ENCODE peak calls at places on chromosomes 12 and 14, in nine cellular contexts. R, P, V, Q, X, M, D, C and Y are unnamed samples.

GRCh38 chr14:75566752-75567151 is 11.7 kb upstream of the FLVCR2 start:
- DNase-seq in R (no peak), P (no peak), V (no peak), Q (no peak), X (no peak), M (no peak), D (no peak), C (no peak), Y (no peak)

GRCh38 chr14:103444837-103445524 is 59.8 kb downstream of the MARK3 start:
- DNase-seq in R (no peak), P (no peak), V (no peak), Q (no peak), X (no peak), M (no peak), D (no peak), C (no peak), Y (peak; percentile 93)

GRCh38 chr12:82659343-82660207 is 27.1 kb upstream of the TMTC2 start:
- DNase-seq in R (no peak), P (no peak), V (no peak), Q (no peak), X (no peak), M (no peak), D (no peak), C (no peak), Y (no peak)

GRCh38 chr12:91106283-91106682 is 5.0 kb downstream of the LUM start:
- DNase-seq in R (no peak), P (no peak), V (no peak), Q (no peak), X (no peak), M (no peak), D (no peak), C (no peak), Y (no peak)

GRCh38 chr14:79781882-79782281 is 429.4 kb downstream of the DIO2 start:
- DNase-seq in R (no peak), P (no peak), V (no peak), Q (no peak), X (peak; percentile 76), M (no peak), D (no peak), C (no peak), Y (no peak)

GRCh38 chr12:102407776-102408486 is 72.4 kb downstream of the IGF1 start:
- DNase-seq in R (no peak), P (no peak), V (no peak), Q (no peak), X (peak; percentile 37), M (no peak), D (no peak), C (no peak), Y (no peak)

GRCh38 chr12:118060301-118061010 is 523 bp downstream of the WSB2 start:
- DNase-seq in R (peak; percentile 62), P (peak; percentile 53), V (peak; percentile 64), Q (no peak), X (peak; percentile 69), M (no peak), D (peak; percentile 62), C (peak; percentile 67), Y (no peak)

GRCh38 chr14:54683882-54684794 is 117.2 kb downstream of the SAMD4A start:
- DNase-seq in R (peak; percentile 75), P (no peak), V (no peak), Q (no peak), X (peak; percentile 64), M (peak; percentile 85), D (peak; percentile 15), C (no peak), Y (peak; percentile 79)

GRCh38 chr12:2453076-2453806 is 341.5 kb upstream of the FKBP4 start:
- DNase-seq in R (no peak), P (no peak), V (no peak), Q (no peak), X (no peak), M (no peak), D (no peak), C (no peak), Y (no peak)

GRCh38 chr12:118359541-118359915 is 13.2 kb downstream of the TAOK3 start:
- DNase-seq in R (no peak), P (no peak), V (no peak), Q (no peak), X (no peak), M (no peak), D (no peak), C (no peak), Y (no peak)

GRCh38 chr14:34766060-34766459 is 51.7 kb upstream of the CFL2 start:
- DNase-seq in R (no peak), P (no peak), V (no peak), Q (no peak), X (no peak), M (no peak), D (no peak), C (no peak), Y (no peak)

GRCh38 chr12:5267603-5268423 is 164.1 kb upstream of the NTF3 start:
- DNase-seq in R (no peak), P (no peak), V (no peak), Q (no peak), X (no peak), M (no peak), D (no peak), C (no peak), Y (peak; percentile 77)

GRCh38 chr12:101939856-101940265 is 62.5 kb downstream of the DRAM1 start:
- DNase-seq in R (peak; percentile 46), P (no peak), V (peak; percentile 52), Q (no peak), X (peak; percentile 86), M (no peak), D (peak; percentile 89), C (peak; percentile 73), Y (peak; percentile 87)

GRCh38 chr12:124796303-124796957 is 67.2 kb downstream of the SCARB1 start:
- DNase-seq in R (no peak), P (no peak), V (no peak), Q (no peak), X (no peak), M (no peak), D (no peak), C (peak; percentile 23), Y (no peak)

GRCh38 chr12:2319747-2320146 is 267.0 kb downstream of the CACNA1C start:
- DNase-seq in R (no peak), P (no peak), V (peak; percentile 71), Q (no peak), X (peak; percentile 48), M (no peak), D (no peak), C (no peak), Y (peak; percentile 34)

GRCh38 chr14:50531595-50532501 is 521 bp downstream of the MAP4K5 start:
- DNase-seq in R (peak; percentile 68), P (peak; percentile 55), V (peak; percentile 55), Q (no peak), X (peak; percentile 72), M (no peak), D (peak; percentile 80), C (no peak), Y (peak; percentile 65)

GRCh38 chr14:35766700-35767082 is 42.4 kb downstream of the RALGAPA1 start:
- DNase-seq in R (no peak), P (no peak), V (no peak), Q (no peak), X (no peak), M (no peak), D (no peak), C (no peak), Y (no peak)

GRCh38 chr12:77968571-77968970 is 137.9 kb downstream of the NAV3 start:
- DNase-seq in R (no peak), P (no peak), V (no peak), Q (no peak), X (no peak), M (no peak), D (no peak), C (no peak), Y (no peak)

GRCh38 chr14:85565862-85566296 is 35.9 kb downstream of the FLRT2 start:
- DNase-seq in R (no peak), P (no peak), V (no peak), Q (no peak), X (peak; percentile 77), M (no peak), D (no peak), C (no peak), Y (peak; percentile 42)

GRCh38 chr12:6375269-6376078 is at the start of gene SCNN1A:
- DNase-seq in R (peak; percentile 14), P (peak; percentile 81), V (peak; percentile 42), Q (no peak), X (peak; percentile 43), M (no peak), D (peak; percentile 82), C (no peak), Y (peak; percentile 89)

GRCh38 chr14:74882103-74882920 is 596 bp downstream of the DLST start:
- DNase-seq in R (peak; percentile 65), P (no peak), V (peak; percentile 49), Q (no peak), X (no peak), M (no peak), D (peak; percentile 60), C (peak; percentile 63), Y (peak; percentile 51)

GRCh38 chr12:47935196-47935595 is 28.2 kb upstream of the TMEM106C start:
- DNase-seq in R (peak; percentile 56), P (no peak), V (no peak), Q (no peak), X (peak; percentile 66), M (peak; percentile 73), D (peak; percentile 57), C (no peak), Y (no peak)

GRCh38 chr14:102194856-102195255 is 55.2 kb downstream of the WDR20 start:
- DNase-seq in R (no peak), P (no peak), V (no peak), Q (no peak), X (no peak), M (no peak), D (no peak), C (no peak), Y (no peak)

GRCh38 chr14:104218361-104219180 is 80.2 kb downstream of the KIF26A start:
- DNase-seq in R (no peak), P (no peak), V (no peak), Q (no peak), X (no peak), M (no peak), D (no peak), C (no peak), Y (no peak)

GRCh38 chr14:59619071-59619470 is 42.5 kb upstream of the CCDC175 start:
- DNase-seq in R (no peak), P (no peak), V (no peak), Q (no peak), X (no peak), M (no peak), D (no peak), C (no peak), Y (peak; percentile 2)

GRCh38 chr12:105204916-105205315 is 31.1 kb downstream of the APPL2 start:
- DNase-seq in R (no peak), P (no peak), V (peak; percentile 95), Q (no peak), X (peak; percentile 36), M (peak; percentile 71), D (no peak), C (no peak), Y (no peak)

GRCh38 chr12:95942106-95942531 is 295 bp downstream of the CCDC38 start:
- DNase-seq in R (no peak), P (no peak), V (no peak), Q (no peak), X (peak; percentile 35), M (no peak), D (no peak), C (no peak), Y (peak; percentile 67)

GRCh38 chr14:28763914-28764848 is 2.4 kb upstream of the FOXG1 start:
- DNase-seq in R (no peak), P (no peak), V (no peak), Q (no peak), X (peak; percentile 93), M (no peak), D (peak; percentile 78), C (no peak), Y (peak; percentile 64)

GRCh38 chr14:100534528-100535286 is 52.5 kb downstream of the BEGAIN start:
- DNase-seq in R (peak; percentile 16), P (peak; percentile 46), V (no peak), Q (no peak), X (no peak), M (no peak), D (no peak), C (no peak), Y (no peak)